ENCODE peak calls at places on chromosome 1, in five cellular contexts. Z is iPS DF 6.9, P is tibial artery, U is GM23338, D is kidney. K is an unnamed sample. For H3K4me1, the result is how much of the 10 kb centered on the place peaks cover.

GRCh38 chr1:83497563-83497962 is 501.4 kb downstream of the TTLL7 start:
- DNase-seq in Z (no peak), P (no peak), U (peak), D (no peak), K (no peak)

GRCh38 chr1:56374026-56374974 is 205.1 kb downstream of the PLPP3 start:
- DNase-seq in Z (no peak), P (no peak), U (no peak), D (no peak), K (no peak)

GRCh38 chr1:12057382-12057781 is 5.7 kb upstream of the TNFRSF8 start:
- DNase-seq in Z (no peak), P (no peak), U (no peak), D (no peak), K (no peak)

GRCh38 chr1:174021611-174022079 is 512 bp downstream of the RC3H1 start:
- DNase-seq in Z (no peak), P (peak), U (peak), D (peak), K (peak)

GRCh38 chr1:32266926-32267645 is 16.0 kb downstream of the LCK start:
- DNase-seq in Z (no peak), P (no peak), U (no peak), D (no peak), K (no peak)

GRCh38 chr1:241640867-241641542 is 836 bp upstream of the CHML start:
- DNase-seq in Z (no peak), P (no peak), U (no peak), D (no peak), K (no peak)

GRCh38 chr1:91020967-91021685 is 709 bp downstream of the ZNF644 start:
- DNase-seq in Z (peak), P (peak), U (peak), D (peak), K (peak)

GRCh38 chr1:189669846-189670245 is 807.8 kb downstream of the BRINP3 start:
- DNase-seq in Z (no peak), P (no peak), U (no peak), D (no peak), K (no peak)

GRCh38 chr1:6517435-6517851 is 26.0 kb upstream of the PLEKHG5 start:
- DNase-seq in Z (no peak), P (no peak), U (no peak), D (peak), K (no peak)

GRCh38 chr1:214146523-214146922 is 134.4 kb upstream of the SMYD2 start:
- DNase-seq in Z (no peak), P (no peak), U (no peak), D (no peak), K (no peak)

GRCh38 chr1:53295746-53296722 is 31.8 kb downstream of the LRP8 start:
- DNase-seq in Z (no peak), P (no peak), U (no peak), D (no peak), K (no peak)

GRCh38 chr1:169049258-169049936 is 57.1 kb upstream of the ATP1B1 start:
- DNase-seq in Z (no peak), P (no peak), U (no peak), D (no peak), K (no peak)

GRCh38 chr1:155884028-155884950 is 24.9 kb downstream of the SYT11 start:
- DNase-seq in Z (no peak), P (no peak), U (no peak), D (no peak), K (no peak)

GRCh38 chr1:3530931-3531818 is 76.7 kb downstream of the ARHGEF16 start:
- DNase-seq in Z (peak), P (peak), U (peak), D (peak), K (peak)

DNA sequence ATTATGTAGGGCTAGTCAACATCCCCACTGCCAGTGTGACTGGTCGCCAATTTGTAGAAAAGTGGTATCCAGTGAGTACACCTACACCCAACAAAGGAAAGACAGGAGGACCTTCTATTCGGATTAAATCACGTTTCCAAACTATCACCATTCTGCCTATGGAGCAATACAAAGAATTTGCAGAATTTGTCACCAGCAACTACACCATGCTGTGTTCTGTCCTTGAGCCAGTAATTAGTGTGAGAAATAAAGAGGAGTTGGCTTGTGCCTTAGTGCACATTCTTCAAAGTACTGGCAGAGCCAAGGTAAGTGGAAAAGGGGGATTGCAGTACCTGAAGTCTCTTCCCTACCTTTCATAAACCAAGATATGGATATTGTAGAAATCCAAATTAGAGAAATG is 53.8 kb downstream of the CLEC20A start:
- DNase-seq in Z (no peak), P (no peak), U (no peak), D (no peak), K (no peak)
- H3K4me1 ChIP-seq in Z (under half), P (under half), U (under half), D (under half), K (under half)

GRCh38 chr1:1032428-1032827 is 12.5 kb downstream of the AGRN start:
- DNase-seq in Z (no peak), P (no peak), U (peak), D (no peak), K (no peak)
- H3K4me3 ChIP-seq in Z (peak), P (no peak), U (peak), D (no peak), K (peak)

DNA sequence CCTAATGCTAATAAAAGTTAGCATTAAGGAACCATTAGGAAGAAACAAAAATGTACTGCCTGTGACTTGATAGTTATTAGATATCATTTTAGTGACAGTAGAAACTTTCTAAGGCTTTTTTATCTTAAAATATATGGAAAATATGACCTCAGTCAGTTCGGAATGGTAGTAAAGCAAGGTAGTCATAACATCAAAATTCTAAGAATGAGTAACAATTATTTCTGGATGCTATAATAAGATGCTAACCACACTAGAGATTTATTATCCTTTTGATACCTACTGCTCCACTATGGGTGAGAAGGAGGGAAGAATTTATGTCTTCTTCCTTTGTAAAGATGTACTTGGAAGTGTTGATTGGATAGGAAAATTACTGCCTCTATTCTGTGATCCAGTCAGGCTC is 8.7 kb downstream of the FMN2 start:
- DNase-seq in Z (no peak), P (no peak), U (no peak), D (no peak), K (no peak)
- H3K27ac ChIP-seq in Z (no peak), P (no peak), U (no peak), D (no peak), K (no peak)

GRCh38 chr1:111707906-111708305 is 31.3 kb downstream of the INKA2 start:
- DNase-seq in Z (no peak), P (no peak), U (no peak), D (peak), K (no peak)
- H3K4me1 ChIP-seq in Z (under half), P (under half), U (under half), D (under half), K (under half)

DNA sequence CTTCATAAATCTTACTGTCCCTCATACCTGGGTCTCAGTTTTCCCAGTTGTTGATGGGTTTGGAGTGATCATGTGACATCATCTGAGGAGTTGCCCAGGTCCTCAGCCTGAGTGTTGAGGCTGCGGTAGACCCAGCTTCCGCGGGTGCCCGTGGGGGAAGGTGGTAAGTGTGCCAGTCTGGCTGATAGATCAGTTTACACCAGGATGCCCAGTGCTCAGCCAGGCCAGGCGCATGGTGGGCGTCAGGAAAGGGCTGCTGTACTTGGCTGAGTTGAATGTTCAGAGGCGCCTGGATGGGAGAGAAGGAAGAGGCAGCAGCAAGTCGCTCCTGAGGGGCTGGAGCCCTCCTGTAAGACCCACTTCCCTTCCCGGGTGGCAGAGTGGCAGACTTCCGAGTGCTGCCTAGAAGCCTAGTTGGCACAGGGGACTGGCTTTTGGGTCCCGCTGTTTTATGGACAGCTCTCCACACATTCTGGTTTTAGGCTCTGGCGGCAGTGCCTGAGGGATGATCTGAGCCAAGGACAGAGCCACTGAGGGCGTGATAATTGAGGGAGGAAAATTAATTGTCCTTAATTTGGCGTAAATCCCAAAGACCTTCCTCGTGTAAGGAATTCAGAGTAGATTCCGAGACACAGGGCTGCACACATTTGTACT is 35.8 kb downstream of the PTPRF start:
- DNase-seq in Z (no peak), P (no peak), U (no peak), D (no peak), K (no peak)
- H3K4me3 ChIP-seq in Z (no peak), P (peak), U (peak), D (no peak), K (no peak)

K was measured in A673.